ENCODE peak calls at places on chromosomes 7 and 10, in ten cellular contexts. P is mammary epithelial cell; R is heart left ventricle; J is pancreas; E is upper lobe of right lung; V is mesenchymal stem cell; Q is Panc1; T is CD8-positive, alpha-beta T cell; U is adrenal gland; I is breast epithelium. C is an unnamed sample.

GRCh38 chr7:2272031-2272430 is 30.0 kb downstream of the NUDT1 start:
- DNase-seq in J (no peak), P (no peak), E (no peak), Q (no peak), R (no peak), I (no peak), V (no peak), U (no peak), T (no peak), C (no peak)

GRCh38 chr7:110442386-110442837 is 648.5 kb upstream of the LRRN3 start:
- DNase-seq in I (no peak), Q (peak; percentile 24), U (peak; percentile 74), E (no peak), T (no peak), V (peak; percentile 65), J (peak; percentile 15), R (no peak), P (peak; percentile 40), C (no peak)

GRCh38 chr10:89074120-89074519 is 83.5 kb downstream of the FAS start:
- DNase-seq in V (no peak), Q (no peak), U (peak; percentile 62), J (no peak), R (peak; percentile 74), P (no peak), T (no peak), I (peak; percentile 50), E (no peak), C (peak; percentile 17)

GRCh38 chr7:20310963-20311742 is 19.5 kb upstream of the ITGB8 start:
- DNase-seq in P (peak; percentile 51), E (no peak), T (no peak), Q (no peak), I (no peak), R (no peak), V (peak; percentile 61), J (no peak), U (no peak), C (peak; percentile 66)

GRCh38 chr10:97974526-97975525 is 55.6 kb downstream of the CRTAC1 start:
- DNase-seq in P (no peak), U (no peak), V (no peak), J (no peak), R (no peak), E (no peak), I (no peak), T (no peak), Q (no peak), C (no peak)

GRCh38 chr7:33509251-33509650 is 379.9 kb downstream of the BBS9 start:
- DNase-seq in I (no peak), J (no peak), T (no peak), Q (no peak), E (no peak), V (no peak), U (no peak), P (no peak), R (no peak), C (no peak)

GRCh38 chr10:119715628-119716505 is 10.0 kb upstream of the INPP5F start:
- DNase-seq in T (no peak), Q (no peak), R (no peak), P (no peak), U (no peak), J (no peak), V (peak; percentile 33), I (no peak), E (no peak), C (no peak)

GRCh38 chr7:151452141-151452571 is 12.2 kb upstream of the CRYGN start:
- DNase-seq in T (no peak), I (no peak), P (no peak), J (no peak), V (no peak), Q (no peak), U (no peak), R (no peak), E (peak; percentile 57), C (no peak)

GRCh38 chr7:112362796-112363195 is 87.5 kb upstream of the IFRD1 start:
- DNase-seq in Q (no peak), U (no peak), J (no peak), I (peak; percentile 39), P (no peak), T (no peak), R (no peak), E (no peak), V (no peak), C (peak; percentile 23)

GRCh38 chr10:102407641-102407943 is 11.0 kb downstream of the PSD start:
- DNase-seq in U (no peak), V (no peak), I (no peak), R (no peak), Q (no peak), E (no peak), J (no peak), T (no peak), P (no peak), C (no peak)

GRCh38 chr7:2072042-2072441 is 160.7 kb downstream of the MAD1L1 start:
- DNase-seq in J (no peak), E (no peak), R (no peak), U (no peak), Q (no peak), P (no peak), I (no peak), T (no peak), V (no peak), C (no peak)

GRCh38 chr7:27156508-27156898 is at the start of gene HOXA7:
- DNase-seq in P (peak; percentile 36), Q (no peak), V (no peak), E (peak; percentile 73), I (peak; percentile 80), T (no peak), U (peak; percentile 92), R (peak; percentile 39), J (peak; percentile 12), C (peak; percentile 91)

GRCh38 chr7:47458057-47458456 is 123.9 kb downstream of the TNS3 start:
- DNase-seq in E (peak; percentile 84), R (peak; percentile 81), J (peak; percentile 78), T (no peak), I (no peak), Q (no peak), U (peak; percentile 97), P (peak; percentile 45), V (peak; percentile 91), C (peak; percentile 98)

GRCh38 chr10:5981529-5981928 is 4.2 kb upstream of the IL15RA start:
- DNase-seq in P (no peak), T (no peak), R (no peak), Q (no peak), E (no peak), J (no peak), I (no peak), V (no peak), U (no peak), C (no peak)

GRCh38 chr10:117532451-117533107 is 10.0 kb upstream of the EMX2 start:
- DNase-seq in J (no peak), V (no peak), I (no peak), R (no peak), Q (no peak), T (no peak), U (no peak), P (no peak), E (no peak), C (peak; percentile 61)

GRCh38 chr7:25979605-25980004 is 172.4 kb upstream of the NFE2L3 start:
- DNase-seq in T (no peak), E (no peak), P (peak; percentile 8), Q (no peak), J (no peak), R (no peak), U (no peak), V (no peak), I (no peak), C (no peak)

GRCh38 chr7:64078699-64078994 is 33.4 kb downstream of the ZNF727 start:
- DNase-seq in J (no peak), E (no peak), V (no peak), P (no peak), T (no peak), Q (no peak), U (no peak), R (no peak), I (no peak), C (no peak)
- H3K9me3 ChIP-seq in J (peaks cover 8% of the 10 kb centered on the region), E (peaks cover 97% of the 10 kb centered on the region), V (peaks cover 94% of the 10 kb centered on the region), P (peaks cover 70% of the 10 kb centered on the region), T (peaks cover 46% of the 10 kb centered on the region), Q (peaks cover 70% of the 10 kb centered on the region), U (peaks cover 74% of the 10 kb centered on the region), R (peaks cover 12% of the 10 kb centered on the region), I (peaks cover 84% of the 10 kb centered on the region), C (peaks cover 5% of the 10 kb centered on the region)

DNA sequence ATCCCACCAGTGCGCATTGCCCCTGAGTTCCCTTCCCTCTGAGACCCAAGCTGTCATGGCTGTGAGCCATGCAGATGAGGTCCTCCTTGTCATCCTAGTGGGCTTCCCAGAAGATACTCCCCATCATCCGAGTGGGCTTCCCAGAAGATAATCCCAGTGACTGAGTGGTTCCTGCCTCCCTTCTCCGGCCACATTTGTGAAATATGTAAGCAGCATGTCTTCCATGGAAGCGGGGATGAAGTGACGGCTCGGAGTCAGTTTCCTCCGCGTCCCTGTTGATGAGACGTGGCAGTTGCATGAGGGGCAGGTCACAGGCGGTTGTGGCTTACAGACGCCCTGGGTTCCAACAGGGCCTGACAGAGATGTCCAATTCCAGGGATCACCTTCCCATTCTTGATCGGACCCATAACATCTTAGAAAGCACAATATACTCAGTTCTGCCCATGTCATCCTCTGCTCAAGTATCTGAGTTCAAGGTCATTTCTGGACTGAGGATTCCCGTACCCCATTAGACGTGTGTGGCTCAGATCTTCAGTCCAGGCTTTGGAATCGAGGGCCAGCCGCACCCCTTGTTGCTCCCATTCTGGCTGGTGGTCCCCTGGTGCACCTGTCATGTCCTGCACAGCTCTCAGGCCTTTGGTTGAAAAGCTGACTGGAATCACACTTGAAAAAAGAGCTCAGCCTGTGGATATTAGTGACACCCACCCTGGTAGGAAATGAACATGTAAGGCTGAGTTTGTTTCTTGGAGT is 166.9 kb downstream of the PTPRN2 start:
- DNase-seq in P (no peak), E (peak; percentile 28), V (no peak), R (no peak), T (no peak), U (peak; percentile 36), J (no peak), I (no peak), Q (no peak), C (no peak)
- H3K9me3 ChIP-seq in P (peaks cover 44% of the 10 kb centered on the region), E (no peaks in the 10 kb centered on the region), V (peaks cover 10% of the 10 kb centered on the region), R (no peaks in the 10 kb centered on the region), T (no peaks in the 10 kb centered on the region), U (no peaks in the 10 kb centered on the region), J (no peaks in the 10 kb centered on the region), I (no peaks in the 10 kb centered on the region), Q (no peaks in the 10 kb centered on the region), C (no peaks in the 10 kb centered on the region)

GRCh38 chr7:159201722-159202330 is 57.2 kb upstream of the VIPR2 start:
- DNase-seq in J (no peak), R (no peak), T (no peak), E (no peak), U (no peak), V (no peak), Q (no peak), P (no peak), I (no peak), C (no peak)
- H3K9me3 ChIP-seq in J (no peaks in the 10 kb centered on the region), R (no peaks in the 10 kb centered on the region), T (no peaks in the 10 kb centered on the region), E (no peaks in the 10 kb centered on the region), U (no peaks in the 10 kb centered on the region), V (no peaks in the 10 kb centered on the region), Q (no peaks in the 10 kb centered on the region), P (peaks cover 14% of the 10 kb centered on the region), I (no peaks in the 10 kb centered on the region), C (no peaks in the 10 kb centered on the region)

DNA sequence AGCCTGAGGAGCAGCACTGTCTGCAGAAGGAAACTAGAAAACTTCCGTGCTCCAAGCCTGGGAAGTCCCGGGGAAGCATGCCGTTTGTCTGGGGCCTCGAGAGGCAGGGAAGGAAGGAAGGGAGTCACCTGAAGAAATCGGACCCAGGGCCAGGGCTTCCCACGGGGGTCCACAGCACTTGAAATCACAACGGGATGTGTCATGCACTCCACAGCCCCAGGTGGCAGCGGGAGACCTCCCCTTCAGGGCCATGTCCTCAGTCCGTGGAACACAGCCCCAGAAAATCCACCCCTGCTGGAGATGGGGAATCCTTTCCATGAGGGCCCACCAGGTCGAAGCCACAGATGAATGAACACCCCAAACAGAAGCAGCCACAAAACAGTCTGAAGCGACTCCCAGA is 239.5 kb downstream of the MGMT start:
- DNase-seq in Q (no peak), P (no peak), E (no peak), V (no peak), R (no peak), T (no peak), U (no peak), I (no peak), J (no peak), C (no peak)
- H3K9me3 ChIP-seq in Q (no peaks in the 10 kb centered on the region), P (peaks cover 35% of the 10 kb centered on the region), E (no peaks in the 10 kb centered on the region), V (no peaks in the 10 kb centered on the region), R (no peaks in the 10 kb centered on the region), T (no peaks in the 10 kb centered on the region), U (no peaks in the 10 kb centered on the region), I (no peaks in the 10 kb centered on the region), J (no peaks in the 10 kb centered on the region), C (no peaks in the 10 kb centered on the region)

C was measured in GM23248.